ENCODE peak calls at places on chromosomes 2 and 18, in nine cellular contexts. R is psoas muscle, E is heart right ventricle, D is fibroblast of lung, J is lower lobe of right lung, N is heart left ventricle, B is stomach, M is mammary epithelial cell, L is ovary. S is an unnamed sample.

GRCh38 chr2:3776311-3776710 is 72.9 kb downstream of the DCDC2C start:
- DNase-seq in B (no peak), M (no peak), J (no peak), N (no peak), D (no peak), E (no peak), L (no peak), R (no peak), S (no peak)

GRCh38 chr2:26172866-26173595 is at the start of gene GAREM2:
- DNase-seq in D (no peak), R (no peak), J (no peak), E (no peak), L (no peak), N (no peak), B (no peak), M (no peak), S (no peak)

GRCh38 chr2:208295834-208296233 is 29.8 kb downstream of the PIKFYVE start:
- DNase-seq in R (no peak), E (no peak), N (no peak), J (no peak), M (no peak), B (no peak), L (no peak), D (no peak), S (no peak)

GRCh38 chr18:47250415-47251046 is 929 bp downstream of the SKOR2 start:
- DNase-seq in D (no peak), B (no peak), J (no peak), N (no peak), E (no peak), R (no peak), L (no peak), M (no peak), S (no peak)

GRCh38 chr2:193810533-193810932 is 1615.8 kb upstream of the TMEFF2 start:
- DNase-seq in L (no peak), N (no peak), M (no peak), D (peak; percentile 64), E (no peak), R (no peak), J (no peak), B (no peak), S (no peak)

GRCh38 chr2:200172521-200172920 is 134.0 kb upstream of the SPATS2L start:
- DNase-seq in D (no peak), M (no peak), L (no peak), R (no peak), N (no peak), E (no peak), J (no peak), B (no peak), S (no peak)

GRCh38 chr2:107281637-107282036 is 395.7 kb upstream of the ST6GAL2 start:
- DNase-seq in J (no peak), M (no peak), B (no peak), N (no peak), D (no peak), E (no peak), R (no peak), L (no peak), S (no peak)

GRCh38 chr2:138121769-138122661 is 157.7 kb downstream of the HNMT start:
- DNase-seq in L (no peak), D (no peak), R (no peak), B (peak; percentile 30), M (peak; percentile 81), N (no peak), E (no peak), J (no peak), S (peak; percentile 73)

GRCh38 chr2:202135111-202135874 is 62.2 kb downstream of the KIAA2012 start:
- DNase-seq in B (peak; percentile 72), L (peak; percentile 87), D (peak; percentile 100), R (peak; percentile 79), E (peak; percentile 77), N (peak; percentile 79), M (peak; percentile 69), J (no peak), S (no peak)

GRCh38 chr2:168431301-168432024 is 24.6 kb upstream of the CERS6 start:
- DNase-seq in N (no peak), L (no peak), M (no peak), E (no peak), B (no peak), R (no peak), J (no peak), D (no peak), S (no peak)

GRCh38 chr2:168434164-168434563 is 21.9 kb upstream of the CERS6 start:
- DNase-seq in D (no peak), J (no peak), R (peak; percentile 26), B (peak; percentile 52), E (no peak), N (no peak), L (no peak), M (no peak), S (no peak)

GRCh38 chr2:168430431-168430830 is 25.6 kb upstream of the CERS6 start:
- DNase-seq in R (no peak), N (no peak), J (no peak), E (no peak), D (no peak), M (no peak), L (no peak), B (no peak), S (no peak)

GRCh38 chr2:168432100-168432499 is 24.0 kb upstream of the CERS6 start:
- DNase-seq in N (no peak), M (no peak), J (no peak), E (no peak), R (no peak), L (no peak), B (no peak), D (no peak), S (no peak)

DNA sequence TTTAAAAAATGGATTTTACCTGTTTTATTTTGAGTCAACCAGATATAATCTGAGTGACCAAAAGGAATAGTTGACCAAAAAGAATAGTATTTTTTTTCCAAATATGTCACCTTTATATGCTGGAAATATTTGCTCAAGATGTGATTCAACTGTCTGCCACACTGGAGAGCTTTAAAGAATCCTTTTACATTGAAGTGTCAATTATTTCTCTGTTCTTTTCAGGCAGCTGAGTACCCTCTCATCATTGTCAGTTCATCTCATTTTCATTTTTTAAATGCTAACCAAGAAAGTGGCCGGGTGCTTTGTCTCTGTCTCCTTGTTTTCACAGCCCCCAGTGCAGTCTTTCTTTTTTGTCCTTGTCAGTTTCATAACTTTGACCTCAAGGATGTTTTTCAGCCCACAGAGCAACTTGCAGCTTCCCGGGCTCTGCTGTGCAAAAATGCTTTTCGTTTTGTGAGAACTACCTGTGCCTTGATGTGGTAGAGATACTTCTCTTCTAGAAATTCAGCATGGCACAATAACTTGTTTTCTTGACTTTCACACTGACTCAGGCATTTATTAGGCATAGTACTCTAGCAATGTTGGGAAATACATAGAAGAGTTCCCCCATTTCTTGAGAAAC is 23.4 kb upstream of the CERS6 start:
- DNase-seq in J (no peak), B (no peak), E (no peak), N (no peak), L (no peak), M (no peak), R (no peak), D (no peak), S (no peak)
- H3K27ac ChIP-seq in J (no peak overlapping the region), B (no peak overlapping the region), E (no peak overlapping the region), N (no peak overlapping the region), L (no peak overlapping the region), M (no peak overlapping the region), R (no peak overlapping the region), D (no peak overlapping the region), S (no peak overlapping the region)

GRCh38 chr2:117786520-117786919 is 28.0 kb upstream of the DDX18 start:
- DNase-seq in B (no peak), N (no peak), M (peak; percentile 25), L (no peak), J (no peak), R (no peak), D (no peak), E (no peak), S (no peak)

GRCh38 chr2:117789505-117789904 is 25.0 kb upstream of the DDX18 start:
- DNase-seq in J (no peak), N (no peak), E (no peak), D (no peak), L (no peak), B (no peak), M (no peak), R (no peak), S (no peak)

DNA sequence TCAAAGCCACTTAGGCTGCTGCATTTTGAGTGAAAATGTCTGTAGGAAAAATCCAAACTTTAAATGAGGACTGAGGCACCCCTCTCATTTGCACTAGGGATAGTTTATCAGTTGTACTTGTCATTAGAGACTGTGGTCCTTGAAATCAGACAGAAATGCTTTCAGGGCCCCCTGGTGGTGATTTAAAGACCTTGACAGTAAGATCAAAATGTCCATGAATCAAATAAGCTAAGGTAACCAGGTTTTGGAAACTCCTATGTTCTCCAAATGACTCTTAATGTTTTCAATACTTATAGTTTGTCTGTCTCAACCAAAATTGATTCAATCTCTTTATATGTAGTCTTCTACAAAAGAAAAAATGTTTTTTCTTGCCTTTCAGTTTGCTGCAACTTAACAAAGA is 28.8 kb upstream of the DDX18 start:
- DNase-seq in B (peak; percentile 34), D (peak; percentile 41), M (peak; percentile 19), L (no peak), J (no peak), R (no peak), N (no peak), E (peak; percentile 10), S (peak; percentile 38)
- TF ChIP-seq CTCF in B (peak; percentile 26), D (peak; percentile 69), M (peak; percentile 65), L (no peak), J (peak; percentile 67), R (peak; percentile 46), N (peak; percentile 52), E (peak; percentile 22), S (peak; percentile 70)

DNA sequence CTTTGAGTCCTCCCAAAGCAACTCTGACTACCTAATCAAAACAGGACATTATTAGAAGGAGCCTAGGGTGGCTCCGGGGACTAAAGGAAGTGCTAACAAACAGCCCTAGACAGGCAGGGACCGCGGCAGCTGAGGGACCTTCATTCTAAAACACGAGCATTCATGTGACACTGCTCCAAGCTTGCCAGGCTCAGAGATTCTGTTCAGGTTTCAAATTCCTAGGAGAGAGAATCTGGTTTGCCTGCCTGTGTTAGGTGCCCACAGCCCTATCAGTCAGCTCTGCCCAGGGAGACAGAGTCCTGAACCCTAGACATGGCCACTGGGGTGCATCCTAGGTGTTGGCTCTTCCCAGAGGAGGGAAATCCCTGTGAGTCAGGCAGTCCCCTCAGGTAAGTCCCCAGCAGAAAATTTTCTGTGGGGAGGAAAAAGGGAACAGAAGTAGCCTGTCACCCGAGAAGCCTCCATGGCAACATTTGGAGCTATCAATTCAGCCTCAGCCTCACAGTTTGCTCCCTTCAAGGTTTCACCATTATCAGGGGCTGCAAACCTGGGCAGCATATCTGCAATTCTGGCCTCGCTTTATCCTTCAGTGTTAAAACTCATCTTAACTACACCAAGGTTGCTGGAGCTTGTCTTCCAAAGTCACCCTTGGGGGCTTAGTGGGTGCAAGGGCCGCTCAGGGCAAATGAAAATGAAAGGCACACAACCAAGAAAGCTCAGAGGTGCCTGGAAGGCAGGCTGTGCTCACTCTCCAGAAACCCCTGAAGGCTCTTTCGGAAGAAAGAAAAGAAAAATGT is 28.6 kb downstream of the PCBP1 start:
- DNase-seq in B (no peak), D (no peak), R (no peak), E (peak; percentile 38), J (no peak), M (no peak), L (no peak), N (peak; percentile 54), S (no peak)
- H3K27ac ChIP-seq in B (no peak overlapping the region), D (no peak overlapping the region), R (peak overlapping the region; percentile 92), E (peak overlapping the region; percentile 70), J (peak overlapping the region; percentile 54), M (no peak overlapping the region), L (no peak overlapping the region), N (peak overlapping the region; percentile 66), S (no peak overlapping the region)

DNA sequence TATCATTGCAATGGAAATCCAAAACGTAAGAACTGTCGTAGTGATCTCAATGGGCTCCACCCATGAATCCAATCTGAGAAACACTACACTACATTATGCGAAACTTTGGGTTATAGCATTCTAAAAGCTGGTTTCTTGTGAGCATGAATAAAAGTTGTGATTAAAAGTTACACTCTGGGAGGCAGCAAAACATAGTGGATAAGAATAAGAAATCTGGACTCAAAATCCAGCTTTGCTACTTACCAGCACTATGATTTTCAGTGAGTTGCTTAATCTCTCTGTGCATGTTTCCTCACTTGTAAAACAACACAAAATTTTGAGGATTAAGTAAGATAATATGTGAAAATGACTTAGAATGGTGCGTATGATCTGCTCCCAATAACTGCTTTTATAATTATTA is 25.7 kb upstream of the THOC1 start:
- DNase-seq in J (no peak), D (peak; percentile 17), M (no peak), L (no peak), R (no peak), E (no peak), N (no peak), B (no peak), S (no peak)
- TF ChIP-seq CTCF in J (no peak), D (peak; percentile 16), M (no peak), L (no peak), R (no peak), E (no peak), N (no peak), B (no peak), S (no peak)

S was measured in RWPE1.